ENCODE peak calls at places on chromosome 14, in four cellular contexts. One of them, this sample, is unnamed.

GRCh38 chr14:80926706-80927384 is 14.7 kb downstream of the CEP128 start:
- DNase-seq in memory B cell: no peak
- DNase-seq in HT-29: no peak
- DNase-seq in substantia nigra: no peak
- DNase-seq in this sample: no peak

GRCh38 chr14:88668448-88669116 is 105.7 kb downstream of the ZC3H14 start:
- DNase-seq in memory B cell: no peak
- DNase-seq in HT-29: no peak
- DNase-seq in substantia nigra: no peak
- DNase-seq in this sample: no peak

GRCh38 chr14:48622980-48623379 is 947.6 kb upstream of the MDGA2 start:
- DNase-seq in memory B cell: no peak
- DNase-seq in HT-29: no peak
- DNase-seq in substantia nigra: no peak
- DNase-seq in this sample: no peak

GRCh38 chr14:93103392-93104080 is 12.2 kb downstream of the ITPK1 start:
- DNase-seq in memory B cell: peak
- DNase-seq in HT-29: peak
- DNase-seq in substantia nigra: no peak
- DNase-seq in this sample: no peak

GRCh38 chr14:31395119-31395518 is 25.2 kb downstream of the HEATR5A start:
- DNase-seq in memory B cell: no peak
- DNase-seq in HT-29: no peak
- DNase-seq in substantia nigra: no peak
- DNase-seq in this sample: no peak

GRCh38 chr14:21668377-21668776 is 5.2 kb downstream of the OR4E1 start:
- DNase-seq in memory B cell: no peak
- DNase-seq in HT-29: no peak
- DNase-seq in substantia nigra: no peak
- DNase-seq in this sample: no peak

GRCh38 chr14:34678306-34678705 is 36.1 kb downstream of the CFL2 start:
- DNase-seq in memory B cell: no peak
- DNase-seq in HT-29: no peak
- DNase-seq in substantia nigra: peak
- DNase-seq in this sample: no peak

GRCh38 chr14:105473677-105474477 is 744 bp upstream of the CRIP2 start:
- DNase-seq in memory B cell: peak
- DNase-seq in HT-29: peak
- DNase-seq in substantia nigra: peak
- DNase-seq in this sample: peak

GRCh38 chr14:105529506-105530445 is 3.4 kb downstream of the TMEM121 start:
- DNase-seq in memory B cell: peak
- DNase-seq in HT-29: peak
- DNase-seq in substantia nigra: no peak
- DNase-seq in this sample: no peak

GRCh38 chr14:90755661-90756304 is 60.4 kb downstream of the TTC7B start:
- DNase-seq in memory B cell: no peak
- DNase-seq in HT-29: no peak
- DNase-seq in substantia nigra: no peak
- DNase-seq in this sample: no peak

GRCh38 chr14:83006071-83006670 is 1472.5 kb upstream of the SEL1L start:
- DNase-seq in memory B cell: no peak
- DNase-seq in HT-29: no peak
- DNase-seq in substantia nigra: no peak
- DNase-seq in this sample: no peak

GRCh38 chr14:72902802-72903530 is 9.1 kb upstream of the DPF3 start:
- DNase-seq in memory B cell: no peak
- DNase-seq in HT-29: no peak
- DNase-seq in substantia nigra: no peak
- DNase-seq in this sample: no peak

This sample was measured in neural crest cell.